ENCODE peak calls at places on chromosomes 16 and 17, in four cellular contexts. U, W, H and D are unnamed samples.

GRCh38 chr16:46673320-46674013 is 15.5 kb downstream of the VPS35 start:
- DNase-seq in U (peak; percentile 72), W (peak; percentile 60), H (peak; percentile 51), D (peak; percentile 33)

GRCh38 chr17:30396612-30397011 is 17.9 kb downstream of the CPD start:
- DNase-seq in U (no peak), W (no peak), H (no peak), D (no peak)

GRCh38 chr17:45428050-45428953 is 4.4 kb downstream of the ARHGAP27 start:
- DNase-seq in U (peak; percentile 52), W (peak; percentile 87), H (peak; percentile 57), D (peak; percentile 63)

GRCh38 chr16:28258571-28258970 is 33.8 kb upstream of the SBK1 start:
- DNase-seq in U (no peak), W (no peak), H (no peak), D (peak; percentile 25)

GRCh38 chr17:36501963-36502362 is 15.5 kb downstream of the ZNHIT3 start:
- DNase-seq in U (no peak), W (no peak), H (no peak), D (no peak)

GRCh38 chr16:56424791-56425438 is 430 bp downstream of the AMFR start:
- DNase-seq in U (peak; percentile 6), W (no peak), H (no peak), D (no peak)

GRCh38 chr16:1245452-1246005 is 5.0 kb downstream of the TPSAB1 start:
- DNase-seq in U (no peak), W (no peak), H (no peak), D (no peak)

GRCh38 chr16:77289331-77289809 is 90.2 kb downstream of the SYCE1L start:
- DNase-seq in U (peak; percentile 68), W (peak; percentile 51), H (no peak), D (peak; percentile 5)

GRCh38 chr16:19858006-19858653 is 26.5 kb downstream of the GPRC5B start:
- DNase-seq in U (no peak), W (no peak), H (no peak), D (no peak)

GRCh38 chr16:54285414-54286066 is 1.0 kb downstream of the IRX3 start:
- DNase-seq in U (no peak), W (no peak), H (no peak), D (peak; percentile 50)

GRCh38 chr16:47565454-47565853 is 104.3 kb downstream of the PHKB start:
- DNase-seq in U (peak; percentile 56), W (peak; percentile 12), H (no peak), D (no peak)

GRCh38 chr17:69268442-69269068 is 39.9 kb upstream of the ABCA10 start:
- DNase-seq in U (no peak), W (peak; percentile 28), H (no peak), D (peak; percentile 53)

GRCh38 chr17:4858880-4859260 is 25.7 kb downstream of the MINK1 start:
- DNase-seq in U (no peak), W (peak; percentile 63), H (no peak), D (peak; percentile 84)

GRCh38 chr16:11562411-11562810 is 24.3 kb downstream of the LITAF start:
- DNase-seq in U (no peak), W (no peak), H (no peak), D (no peak)

GRCh38 chr17:73803867-73804539 is 159.8 kb upstream of the SDK2 start:
- DNase-seq in U (no peak), W (no peak), H (no peak), D (no peak)

GRCh38 chr17:29677139-29677834 is 54.6 kb upstream of the CORO6 start:
- DNase-seq in U (peak; percentile 86), W (no peak), H (no peak), D (no peak)

GRCh38 chr17:76672270-76672851 is 28.8 kb upstream of the ST6GALNAC1 start:
- DNase-seq in U (no peak), W (peak; percentile 36), H (no peak), D (no peak)

GRCh38 chr17:50221500-50222480 is 20.4 kb upstream of the COL1A1 start:
- DNase-seq in U (peak; percentile 70), W (peak; percentile 58), H (no peak), D (no peak)

GRCh38 chr16:84853534-84853933 is 33.7 kb downstream of the CRISPLD2 start:
- DNase-seq in U (no peak), W (no peak), H (no peak), D (no peak)

GRCh38 chr17:7912927-7913524 is 3.1 kb downstream of the RNF227 start:
- DNase-seq in U (peak; percentile 86), W (peak; percentile 73), H (peak; percentile 81), D (peak; percentile 61)

GRCh38 chr16:4679156-4679853 is 14.1 kb upstream of the NUDT16L1 start:
- DNase-seq in U (no peak), W (no peak), H (no peak), D (peak; percentile 35)

GRCh38 chr17:66965801-66966528 is 1.5 kb downstream of the CACNG4 start:
- DNase-seq in U (no peak), W (peak; percentile 29), H (no peak), D (no peak)

GRCh38 chr17:77572851-77573250 is 385.7 kb upstream of the TNRC6C start:
- DNase-seq in U (no peak), W (no peak), H (no peak), D (no peak)

GRCh38 chr17:43591750-43592562 is 45.8 kb upstream of the ETV4 start:
- DNase-seq in U (peak; percentile 73), W (peak; percentile 86), H (no peak), D (no peak)

GRCh38 chr16:65538945-65539344 is 417.1 kb upstream of the CDH11 start:
- DNase-seq in U (no peak), W (peak; percentile 46), H (no peak), D (no peak)

GRCh38 chr16:67552476-67552875 is 9.8 kb upstream of the CTCF start:
- DNase-seq in U (no peak), W (no peak), H (no peak), D (no peak)

GRCh38 chr16:23107117-23107516 is 42.1 kb downstream of the USP31 start:
- DNase-seq in U (no peak), W (no peak), H (no peak), D (no peak)

GRCh38 chr17:2383628-2384167 is 17.2 kb downstream of the MNT start:
- DNase-seq in U (no peak), W (no peak), H (no peak), D (no peak)

GRCh38 chr16:48126801-48127644 is 28.8 kb downstream of the ABCC12 start:
- DNase-seq in U (peak; percentile 95), W (peak; percentile 92), H (no peak), D (peak; percentile 68)

GRCh38 chr17:63516910-63517824 is 6.0 kb upstream of the KCNH6 start:
- DNase-seq in U (no peak), W (peak; percentile 89), H (peak; percentile 86), D (peak; percentile 78)

GRCh38 chr17:51228177-51228576 is 31.7 kb downstream of the MBTD1 start:
- DNase-seq in U (peak; percentile 50), W (no peak), H (no peak), D (no peak)
- H4K20me1 ChIP-seq in U (no peaks in the 10 kb centered on the region), W (peaks cover 2% of the 10 kb centered on the region), H (no peaks in the 10 kb centered on the region), D (peaks cover 46% of the 10 kb centered on the region)

DNA sequence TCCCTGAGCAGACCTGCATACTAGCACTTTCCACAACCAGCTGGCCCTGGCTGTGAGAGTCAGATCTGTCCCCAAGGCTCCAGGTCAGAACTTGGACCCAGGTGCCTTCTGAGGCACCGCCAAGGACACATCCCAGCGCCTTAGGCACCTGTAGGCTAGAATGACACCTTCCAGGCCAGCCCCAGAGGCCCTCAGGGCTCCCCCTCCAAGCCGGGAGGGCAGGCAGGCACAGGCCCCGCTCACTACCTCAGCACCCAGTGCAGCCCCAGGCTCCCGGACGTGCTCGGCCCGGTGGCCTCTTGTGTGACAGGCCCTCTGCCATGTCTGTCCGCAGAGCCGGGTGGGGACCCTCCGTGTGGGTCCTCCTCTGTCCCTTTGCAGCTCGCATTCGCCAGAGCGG is 56.3 kb upstream of the CMIP start:
- DNase-seq in U (no peak), W (no peak), H (no peak), D (no peak)
- H2AFZ ChIP-seq in U (no peak overlapping the region), W (no peak overlapping the region), H (no peak overlapping the region), D (no peak overlapping the region)

GRCh38 chr17:9700754-9701476 is 55.6 kb downstream of the USP43 start:
- DNase-seq in U (no peak), W (no peak), H (no peak), D (no peak)

GRCh38 chr17:9703781-9704082 is 58.4 kb downstream of the USP43 start:
- DNase-seq in U (no peak), W (no peak), H (no peak), D (no peak)

GRCh38 chr17:9702916-9703780 is 57.8 kb downstream of the USP43 start:
- DNase-seq in U (no peak), W (no peak), H (no peak), D (no peak)

GRCh38 chr17:9696279-9697044 is 51.1 kb downstream of the USP43 start:
- DNase-seq in U (no peak), W (no peak), H (no peak), D (no peak)

DNA sequence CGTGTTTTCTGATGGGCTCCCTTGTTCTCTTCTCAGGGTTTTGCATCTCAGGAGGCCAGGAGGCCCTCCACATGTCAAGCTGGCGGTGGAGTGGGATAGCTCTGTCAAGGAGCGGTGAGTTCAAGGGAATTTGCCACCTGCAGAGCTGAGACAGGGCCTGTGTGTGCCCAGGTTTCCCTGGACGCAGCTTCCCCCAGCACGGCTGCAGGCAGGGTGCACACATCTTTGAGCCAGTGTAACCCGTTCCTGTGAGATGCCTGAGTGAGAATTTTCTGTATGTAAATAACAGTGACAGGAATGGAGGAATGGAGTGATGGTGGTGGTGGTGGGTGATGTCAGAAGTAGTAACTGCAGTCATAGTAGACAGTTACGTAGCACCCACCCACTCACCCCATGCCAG is 54.8 kb downstream of the USP43 start:
- DNase-seq in U (no peak), W (no peak), H (no peak), D (no peak)
- H3K9me3 ChIP-seq in U (no peaks in the 10 kb centered on the region), W (no peaks in the 10 kb centered on the region), H (no peaks in the 10 kb centered on the region), D (no peaks in the 10 kb centered on the region)

GRCh38 chr16:8921626-8921984 is 39.5 kb downstream of the LITAFD start:
- DNase-seq in U (no peak), W (no peak), H (no peak), D (no peak)

GRCh38 chr16:8925455-8925854 is 38.3 kb downstream of the USP7 start:
- DNase-seq in U (no peak), W (no peak), H (no peak), D (no peak)

GRCh38 chr16:8924214-8924613 is 39.5 kb downstream of the USP7 start:
- DNase-seq in U (no peak), W (no peak), H (no peak), D (no peak)

GRCh38 chr16:8920676-8921625 is 38.8 kb downstream of the LITAFD start:
- DNase-seq in U (no peak), W (no peak), H (no peak), D (no peak)

GRCh38 chr16:8923199-8923598 is 40.5 kb downstream of the USP7 start:
- DNase-seq in U (no peak), W (no peak), H (no peak), D (no peak)
- H4K20me1 ChIP-seq in U (no peaks in the 10 kb centered on the region), W (peaks cover 25% of the 10 kb centered on the region), H (peaks cover 9% of the 10 kb centered on the region), D (peaks cover 40% of the 10 kb centered on the region)

GRCh38 chr16:30095166-30096078 is 591 bp downstream of the YPEL3 start:
- DNase-seq in U (no peak), W (no peak), H (no peak), D (no peak)

GRCh38 chr16:30092373-30093010 is 768 bp upstream of the TBX6 start:
- DNase-seq in U (peak; percentile 59), W (peak; percentile 45), H (peak; percentile 56), D (peak; percentile 53)

GRCh38 chr16:30094541-30095165 is 1.4 kb downstream of the YPEL3 start:
- DNase-seq in U (no peak), W (no peak), H (no peak), D (no peak)

GRCh38 chr16:30096862-30097563 is 1.0 kb upstream of the YPEL3 start:
- DNase-seq in U (no peak), W (no peak), H (no peak), D (no peak)

GRCh38 chr16:30096105-30096861 is at the start of gene YPEL3:
- DNase-seq in U (peak; percentile 87), W (peak; percentile 78), H (no peak), D (peak; percentile 69)
- H2AFZ ChIP-seq in U (peak within 1 kb of the TSS; percentile 80), W (peak within 1 kb of the TSS; percentile 71), H (no peak within 1 kb of the TSS), D (peak within 1 kb of the TSS; percentile 77)